ENCODE peak calls at places on chromosome 16, in four cellular contexts. S is MM.1S, O is lower leg skin, D is Caco-2. A is an unnamed sample.

GRCh38 chr16:46899443-46900143 is 15.4 kb downstream of the GPT2 start:
- DNase-seq in S (no peak), O (no peak), D (no peak), A (no peak)

GRCh38 chr16:14301150-14302030 is 230.3 kb downstream of the MRTFB start:
- DNase-seq in S (peak; percentile 31), O (no peak), D (peak; percentile 17), A (peak; percentile 74)

GRCh38 chr16:53007095-53007494 is 45.6 kb downstream of the CHD9NB start:
- DNase-seq in S (no peak), O (no peak), D (peak; percentile 31), A (no peak)

GRCh38 chr16:65200374-65200773 is 78.5 kb upstream of the CDH11 start:
- DNase-seq in S (no peak), O (no peak), D (no peak), A (no peak)

GRCh38 chr16:55257971-55258613 is 65.9 kb upstream of the IRX6 start:
- DNase-seq in S (no peak), O (peak; percentile 94), D (peak; percentile 86), A (peak; percentile 70)

GRCh38 chr16:68972720-68973119 is 129.4 kb downstream of the TANGO6 start:
- DNase-seq in S (no peak), O (no peak), D (peak; percentile 61), A (no peak)

GRCh38 chr16:16997349-16997748 is 473.4 kb downstream of the XYLT1 start:
- DNase-seq in S (no peak), O (no peak), D (no peak), A (no peak)

GRCh38 chr16:3129137-3130131 is 5.4 kb upstream of the ZNF213 start:
- DNase-seq in S (peak; percentile 87), O (peak; percentile 93), D (peak; percentile 81), A (peak; percentile 79)

GRCh38 chr16:61887903-61888302 is 148.3 kb downstream of the CDH8 start:
- DNase-seq in S (peak; percentile 48), O (no peak), D (no peak), A (no peak)

GRCh38 chr16:55542459-55543082 is 23.9 kb upstream of the CAPNS2 start:
- DNase-seq in S (no peak), O (no peak), D (no peak), A (no peak)

GRCh38 chr16:53415504-53415903 is 18.8 kb upstream of the RBL2 start:
- DNase-seq in S (peak; percentile 53), O (no peak), D (peak; percentile 53), A (no peak)

GRCh38 chr16:79618712-79619050 is 18.1 kb upstream of the MAF start:
- DNase-seq in S (no peak), O (no peak), D (no peak), A (peak; percentile 65)

GRCh38 chr16:69453936-69454335 is 29.5 kb downstream of the CYB5B start:
- DNase-seq in S (no peak), O (no peak), D (no peak), A (no peak)

GRCh38 chr16:22642689-22643088 is 132.0 kb downstream of the NPIPB5 start:
- DNase-seq in S (no peak), O (no peak), D (no peak), A (no peak)

GRCh38 chr16:27844826-27845225 is 218.7 kb downstream of the GSG1L start:
- DNase-seq in S (no peak), O (peak; percentile 36), D (no peak), A (no peak)

GRCh38 chr16:56732366-56732765 is 2.4 kb downstream of the NUP93 start:
- DNase-seq in S (no peak), O (no peak), D (no peak), A (peak; percentile 34)

GRCh38 chr16:70646260-70647241 is at the start of gene IL34:
- DNase-seq in S (no peak), O (no peak), D (no peak), A (no peak)

GRCh38 chr16:79466111-79466510 is 134.4 kb downstream of the MAF start:
- DNase-seq in S (no peak), O (no peak), D (no peak), A (no peak)

GRCh38 chr16:3004319-3004718 is 8.4 kb upstream of the CLDN9 start:
- DNase-seq in S (peak; percentile 35), O (no peak), D (peak; percentile 49), A (peak; percentile 34)

GRCh38 chr16:64507240-64508024 is 614.4 kb downstream of the CDH11 start:
- DNase-seq in S (no peak), O (no peak), D (no peak), A (no peak)

GRCh38 chr16:11801481-11802021 is 4.5 kb upstream of the ZC3H7A start:
- DNase-seq in S (no peak), O (no peak), D (no peak), A (no peak)

GRCh38 chr16:50369133-50369804 is 481 bp upstream of the BRD7 start:
- DNase-seq in S (no peak), O (no peak), D (no peak), A (no peak)
- TF ChIP-seq CTCF in S (no peak), O (peak; percentile 39), D (no peak), A (no peak)

GRCh38 chr16:59597269-59597668 is 863.2 kb upstream of the GOT2 start:
- DNase-seq in S (no peak), O (no peak), D (no peak), A (no peak)

GRCh38 chr16:59593256-59593655 is 859.1 kb upstream of the GOT2 start:
- DNase-seq in S (no peak), O (no peak), D (no peak), A (no peak)

GRCh38 chr16:59586331-59586730 is 852.2 kb upstream of the GOT2 start:
- DNase-seq in S (no peak), O (no peak), D (no peak), A (no peak)

GRCh38 chr16:59591480-59591879 is 857.4 kb upstream of the GOT2 start:
- DNase-seq in S (no peak), O (no peak), D (no peak), A (no peak)
- TF ChIP-seq CTCF in S (no peak), O (no peak), D (no peak), A (no peak)

GRCh38 chr16:87930456-87930855 is 5.9 kb downstream of the CA5A start:
- DNase-seq in S (no peak), O (no peak), D (peak; percentile 55), A (peak; percentile 23)
- TF ChIP-seq CTCF in S (no peak), O (no peak), D (peak; percentile 64), A (no peak)

DNA sequence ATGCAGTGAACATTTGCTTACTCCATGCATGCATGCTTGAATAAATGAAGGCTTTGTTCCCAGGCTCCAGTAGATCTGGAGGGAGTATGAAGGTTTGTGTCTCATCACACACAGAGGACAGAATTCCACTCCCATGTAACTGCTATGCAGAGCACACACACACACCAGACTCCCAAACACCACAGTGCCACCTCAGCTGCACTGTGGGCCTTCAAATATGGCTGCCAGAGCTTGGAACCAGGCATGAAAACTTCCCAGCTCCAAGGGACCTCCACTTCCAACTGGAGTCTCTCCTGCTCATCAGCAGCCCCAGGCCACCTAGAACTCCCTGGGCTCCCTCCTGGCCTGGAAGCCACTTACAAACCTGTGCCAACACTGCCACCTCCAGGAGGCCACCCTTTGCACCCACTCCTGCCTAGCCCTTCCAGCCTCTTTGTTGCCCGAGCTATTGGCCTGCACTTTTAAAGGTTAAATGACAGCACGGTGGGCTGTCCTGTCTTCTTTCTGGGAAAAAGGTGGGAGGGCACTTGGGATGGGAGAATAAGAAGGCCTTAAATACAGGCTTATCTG is 151.2 kb downstream of the ZNF423 start:
- DNase-seq in S (peak; percentile 18), O (no peak), D (no peak), A (peak; percentile 5)
- TF ChIP-seq CTCF in S (peak; percentile 41), O (no peak), D (no peak), A (no peak)

GRCh38 chr16:84209989-84210388 is 19.0 kb downstream of the ADAD2 start:
- DNase-seq in S (no peak), O (no peak), D (no peak), A (peak; percentile 47)
- TF ChIP-seq CTCF in S (no peak), O (no peak), D (no peak), A (no peak)

GRCh38 chr16:85631802-85632393 is 18.8 kb downstream of the GSE1 start:
- DNase-seq in S (no peak), O (no peak), D (no peak), A (no peak)
- TF ChIP-seq CTCF in S (no peak), O (no peak), D (no peak), A (no peak)

DNA sequence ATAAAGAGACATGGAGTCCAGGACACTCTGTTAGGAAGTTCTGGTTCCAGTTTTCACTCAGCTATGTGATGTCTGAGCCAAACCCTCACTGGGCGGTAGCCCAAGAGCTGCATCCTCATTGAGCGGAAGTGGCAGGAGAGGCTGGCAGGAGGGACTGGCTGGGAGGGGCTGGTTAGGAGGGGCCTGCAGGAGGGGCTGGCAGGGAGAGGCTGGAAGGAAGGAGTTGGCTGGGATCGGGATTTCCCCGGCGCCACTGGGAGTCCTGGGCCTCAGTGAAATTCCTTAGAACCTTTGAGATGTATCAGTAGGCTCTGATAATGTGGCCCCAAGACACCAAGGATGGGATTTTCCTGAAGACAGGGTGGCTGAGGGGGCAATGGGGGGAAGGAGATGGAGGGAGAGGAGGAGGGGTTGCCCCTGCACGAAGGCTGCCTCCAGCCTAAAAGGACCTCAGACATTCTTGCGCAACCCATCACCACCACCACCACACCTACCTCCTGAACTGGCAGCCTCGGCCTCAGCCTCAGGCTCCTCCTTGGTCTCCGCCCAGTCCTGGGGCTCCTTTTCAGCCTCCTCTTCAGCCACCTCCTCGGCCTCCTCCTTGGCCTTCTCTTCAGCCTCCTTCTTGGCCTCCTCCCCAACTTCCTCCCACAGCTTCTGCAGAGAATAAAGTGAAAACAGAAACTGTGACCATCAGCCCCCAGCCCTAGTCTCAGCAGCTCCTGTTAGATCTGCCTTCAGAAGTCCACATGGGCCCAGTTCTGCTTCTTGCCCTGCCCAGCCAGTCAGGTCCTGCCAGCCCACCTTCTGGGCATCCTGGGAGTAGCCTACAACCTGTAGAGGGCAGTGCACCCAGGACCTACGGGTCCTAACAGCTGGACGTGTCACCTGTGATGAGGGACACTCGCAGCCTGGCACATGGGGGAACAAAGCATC is 31.7 kb downstream of the CNGB1 start:
- DNase-seq in S (no peak), O (peak; percentile 93), D (no peak), A (no peak)
- TF ChIP-seq CTCF in S (peak; percentile 36), O (no peak), D (no peak), A (no peak)

GRCh38 chr16:4610011-4611005 is 4.4 kb downstream of the UBALD1 start:
- DNase-seq in S (no peak), O (no peak), D (no peak), A (no peak)

GRCh38 chr16:4611337-4612023 is 3.2 kb downstream of the UBALD1 start:
- DNase-seq in S (no peak), O (no peak), D (no peak), A (no peak)

GRCh38 chr16:4607841-4608703 is 6.6 kb downstream of the UBALD1 start:
- DNase-seq in S (no peak), O (peak; percentile 66), D (no peak), A (no peak)

GRCh38 chr16:4608704-4608980 is 6.0 kb downstream of the UBALD1 start:
- DNase-seq in S (no peak), O (no peak), D (no peak), A (no peak)

GRCh38 chr16:4609200-4610010 is 5.3 kb downstream of the UBALD1 start:
- DNase-seq in S (no peak), O (no peak), D (no peak), A (no peak)
- TF ChIP-seq CTCF in S (no peak), O (no peak), D (no peak), A (no peak)

A was measured in activated CD8-positive, alpha-beta T cell treated with anti-CD3 and anti-CD28 coated beads for 36 hours.